ENCODE peak calls at places on chromosomes 1 and 21, in five cellular contexts. One of them, this sample, is unnamed. For H3K9me3 and H3K4me1, the result is how much of the 10 kb centered on the place peaks cover.

GRCh38 chr1:192609110-192610079 is 26.6 kb upstream of the RGS13 start:
- DNase-seq in cardiac muscle cell: no peak
- DNase-seq in pancreas: peak
- DNase-seq in hepatocyte: no peak
- DNase-seq in tibial nerve: peak
- DNase-seq in this sample: peak

GRCh38 chr21:37642493-37642892 is 273.8 kb downstream of the KCNJ6 start:
- DNase-seq in cardiac muscle cell: no peak
- DNase-seq in hepatocyte: peak
- DNase-seq in pancreas: no peak
- DNase-seq in tibial nerve: no peak
- DNase-seq in this sample: no peak

GRCh38 chr1:220887868-220888664 is 8.8 kb downstream of the HLX start:
- DNase-seq in hepatocyte: no peak
- DNase-seq in tibial nerve: no peak
- DNase-seq in cardiac muscle cell: no peak
- DNase-seq in pancreas: no peak
- DNase-seq in this sample: no peak

GRCh38 chr1:22844621-22845020 is 128.0 kb downstream of the LACTBL1 start:
- DNase-seq in pancreas: no peak
- DNase-seq in tibial nerve: no peak
- DNase-seq in hepatocyte: no peak
- DNase-seq in cardiac muscle cell: no peak
- DNase-seq in this sample: no peak

GRCh38 chr1:172727956-172728603 is 69.2 kb downstream of the FASLG start:
- DNase-seq in cardiac muscle cell: no peak
- DNase-seq in hepatocyte: no peak
- DNase-seq in tibial nerve: no peak
- DNase-seq in pancreas: no peak
- DNase-seq in this sample: no peak

GRCh38 chr1:116433283-116434257 is 60.5 kb downstream of the ATP1A1 start:
- DNase-seq in hepatocyte: no peak
- DNase-seq in pancreas: peak
- DNase-seq in cardiac muscle cell: peak
- DNase-seq in tibial nerve: no peak
- DNase-seq in this sample: no peak

GRCh38 chr1:207673399-207673798 is 28.5 kb downstream of the CR1L start:
- DNase-seq in tibial nerve: no peak
- DNase-seq in cardiac muscle cell: peak
- DNase-seq in hepatocyte: no peak
- DNase-seq in pancreas: no peak
- DNase-seq in this sample: no peak

GRCh38 chr1:240612811-240613210 is 856 bp upstream of the GREM2 start:
- DNase-seq in tibial nerve: no peak
- DNase-seq in cardiac muscle cell: no peak
- DNase-seq in pancreas: no peak
- DNase-seq in hepatocyte: no peak
- DNase-seq in this sample: no peak

GRCh38 chr1:198108646-198109045 is 48.2 kb upstream of the NEK7 start:
- DNase-seq in hepatocyte: no peak
- DNase-seq in cardiac muscle cell: no peak
- DNase-seq in tibial nerve: no peak
- DNase-seq in pancreas: no peak
- DNase-seq in this sample: no peak

GRCh38 chr1:9744106-9744799 is 79.5 kb downstream of the CLSTN1 start:
- DNase-seq in cardiac muscle cell: no peak
- DNase-seq in pancreas: no peak
- DNase-seq in tibial nerve: no peak
- DNase-seq in hepatocyte: no peak
- DNase-seq in this sample: no peak

GRCh38 chr1:177082855-177083741 is 81.4 kb downstream of the ASTN1 start:
- DNase-seq in hepatocyte: no peak
- DNase-seq in cardiac muscle cell: no peak
- DNase-seq in tibial nerve: peak
- DNase-seq in pancreas: no peak
- DNase-seq in this sample: no peak

GRCh38 chr1:228011721-228012311 is 5.0 kb downstream of the WNT3A start:
- DNase-seq in hepatocyte: no peak
- DNase-seq in cardiac muscle cell: no peak
- DNase-seq in pancreas: no peak
- DNase-seq in tibial nerve: no peak
- DNase-seq in this sample: peak

GRCh38 chr1:118115567-118116272 is 69.3 kb downstream of the SPAG17 start:
- DNase-seq in cardiac muscle cell: no peak
- DNase-seq in pancreas: no peak
- DNase-seq in hepatocyte: no peak
- DNase-seq in tibial nerve: no peak
- DNase-seq in this sample: no peak

GRCh38 chr1:219699870-219700269 is 87.0 kb upstream of the ZC3H11B start:
- DNase-seq in tibial nerve: no peak
- DNase-seq in pancreas: no peak
- DNase-seq in cardiac muscle cell: peak
- DNase-seq in hepatocyte: no peak
- DNase-seq in this sample: no peak

GRCh38 chr1:116367256-116367949 is 5.6 kb upstream of the ATP1A1 start:
- DNase-seq in tibial nerve: no peak
- DNase-seq in cardiac muscle cell: no peak
- DNase-seq in hepatocyte: no peak
- DNase-seq in pancreas: no peak
- DNase-seq in this sample: no peak

GRCh38 chr1:206658264-206658980 is 23.1 kb downstream of the DYRK3 start:
- DNase-seq in hepatocyte: peak
- DNase-seq in cardiac muscle cell: peak
- DNase-seq in tibial nerve: no peak
- DNase-seq in pancreas: no peak
- DNase-seq in this sample: no peak

GRCh38 chr1:155130272-155131006 is 2.8 kb downstream of the EFNA1 start:
- DNase-seq in hepatocyte: peak
- DNase-seq in pancreas: peak
- DNase-seq in cardiac muscle cell: no peak
- DNase-seq in tibial nerve: no peak
- DNase-seq in this sample: no peak

GRCh38 chr1:162906485-162906884 is 45.5 kb upstream of the CCDC190 start:
- DNase-seq in cardiac muscle cell: no peak
- DNase-seq in pancreas: no peak
- DNase-seq in tibial nerve: no peak
- DNase-seq in hepatocyte: no peak
- DNase-seq in this sample: no peak

GRCh38 chr1:223460566-223461189 is 67.5 kb downstream of the CCDC185 start:
- DNase-seq in cardiac muscle cell: no peak
- DNase-seq in hepatocyte: no peak
- DNase-seq in tibial nerve: no peak
- DNase-seq in pancreas: no peak
- DNase-seq in this sample: no peak

GRCh38 chr1:228765543-228765942 is 30.3 kb downstream of the RHOU start:
- DNase-seq in cardiac muscle cell: no peak
- DNase-seq in hepatocyte: no peak
- DNase-seq in tibial nerve: no peak
- DNase-seq in pancreas: peak
- DNase-seq in this sample: no peak

GRCh38 chr1:204335085-204335484 is 24.6 kb downstream of the PLEKHA6 start:
- DNase-seq in hepatocyte: no peak
- DNase-seq in cardiac muscle cell: peak
- DNase-seq in pancreas: no peak
- DNase-seq in tibial nerve: no peak
- DNase-seq in this sample: no peak

GRCh38 chr1:45895406-45895805 is 92.0 kb downstream of the MAST2 start:
- DNase-seq in pancreas: no peak
- DNase-seq in hepatocyte: no peak
- DNase-seq in tibial nerve: no peak
- DNase-seq in cardiac muscle cell: no peak
- DNase-seq in this sample: no peak

GRCh38 chr1:221724931-221725605 is 16.8 kb downstream of the DUSP10 start:
- DNase-seq in hepatocyte: no peak
- DNase-seq in tibial nerve: no peak
- DNase-seq in cardiac muscle cell: peak
- DNase-seq in pancreas: no peak
- DNase-seq in this sample: no peak

GRCh38 chr1:76198452-76198851 is 123.9 kb downstream of the ST6GALNAC3 start:
- DNase-seq in tibial nerve: no peak
- DNase-seq in cardiac muscle cell: peak
- DNase-seq in pancreas: no peak
- DNase-seq in hepatocyte: no peak
- DNase-seq in this sample: no peak

GRCh38 chr1:201582977-201583376 is 44.0 kb downstream of the NAV1 start:
- DNase-seq in hepatocyte: no peak
- DNase-seq in pancreas: no peak
- DNase-seq in cardiac muscle cell: no peak
- DNase-seq in tibial nerve: no peak
- DNase-seq in this sample: no peak

GRCh38 chr1:216910081-216910840 is 187.0 kb upstream of the ESRRG start:
- DNase-seq in tibial nerve: no peak
- DNase-seq in hepatocyte: no peak
- DNase-seq in pancreas: no peak
- DNase-seq in cardiac muscle cell: peak
- DNase-seq in this sample: no peak

GRCh38 chr1:181737056-181737455 is 253.7 kb downstream of the CACNA1E start:
- DNase-seq in pancreas: no peak
- DNase-seq in hepatocyte: no peak
- DNase-seq in tibial nerve: no peak
- DNase-seq in cardiac muscle cell: no peak
- DNase-seq in this sample: no peak

GRCh38 chr1:26597629-26598039 is 68.1 kb downstream of the RPS6KA1 start:
- DNase-seq in hepatocyte: peak
- DNase-seq in tibial nerve: no peak
- DNase-seq in cardiac muscle cell: peak
- DNase-seq in pancreas: no peak
- DNase-seq in this sample: no peak

GRCh38 chr1:85991261-85991660 is 165.3 kb downstream of the COL24A1 start:
- DNase-seq in hepatocyte: no peak
- DNase-seq in tibial nerve: no peak
- DNase-seq in cardiac muscle cell: no peak
- DNase-seq in pancreas: no peak
- DNase-seq in this sample: no peak

GRCh38 chr1:167612986-167613385 is 17.0 kb upstream of the RCSD1 start:
- DNase-seq in pancreas: no peak
- DNase-seq in cardiac muscle cell: no peak
- DNase-seq in hepatocyte: no peak
- DNase-seq in tibial nerve: no peak
- DNase-seq in this sample: no peak

GRCh38 chr1:119924948-119925898 is 28.9 kb upstream of the ADAM30 start:
- DNase-seq in cardiac muscle cell: no peak
- DNase-seq in hepatocyte: no peak
- DNase-seq in pancreas: no peak
- DNase-seq in tibial nerve: peak
- DNase-seq in this sample: no peak

GRCh38 chr1:25090707-25091422 is 141.4 kb downstream of the SYF2 start:
- DNase-seq in cardiac muscle cell: no peak
- DNase-seq in tibial nerve: no peak
- DNase-seq in hepatocyte: no peak
- DNase-seq in pancreas: no peak
- DNase-seq in this sample: no peak

DNA sequence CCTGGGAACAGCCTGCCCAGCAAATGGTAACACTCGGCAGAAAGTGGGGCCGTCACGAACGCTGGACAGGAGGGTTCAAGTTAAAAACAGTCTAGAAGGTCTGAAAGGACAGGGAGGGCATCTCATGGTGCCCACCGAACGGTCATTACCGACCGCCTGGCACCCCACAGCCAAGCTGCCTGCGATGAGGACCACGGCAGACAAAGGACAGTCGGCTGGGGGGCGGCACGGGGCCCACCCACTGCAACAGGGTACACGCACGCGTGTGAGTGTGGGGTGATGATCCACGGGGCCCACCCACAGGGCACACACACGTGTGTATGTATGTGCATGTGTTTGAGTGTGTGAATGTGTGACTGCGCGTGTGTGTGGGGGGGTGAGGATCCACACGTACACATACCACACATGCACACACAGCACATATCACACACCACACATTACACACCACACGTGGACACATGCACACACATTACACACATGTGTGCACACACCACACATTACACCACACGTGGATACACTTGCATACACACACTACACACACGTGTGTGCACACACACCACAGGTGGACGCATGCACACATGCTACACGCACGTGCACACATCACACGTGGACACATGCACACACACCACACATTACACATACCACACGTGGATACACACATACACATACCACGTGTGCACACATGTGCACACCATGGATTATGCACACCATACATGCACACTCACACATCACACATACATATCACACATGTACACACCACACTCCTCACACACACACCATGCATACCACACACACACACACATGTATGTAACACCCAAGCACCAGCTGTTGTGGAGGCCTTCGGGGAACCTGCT is 63.2 kb downstream of the SLC19A1 start:
- DNase-seq in hepatocyte: no peak
- DNase-seq in pancreas: no peak
- DNase-seq in cardiac muscle cell: no peak
- DNase-seq in tibial nerve: no peak
- DNase-seq in this sample: no peak
- H3K4me3 ChIP-seq in hepatocyte: no peak
- H3K4me3 ChIP-seq in pancreas: no peak
- H3K4me3 ChIP-seq in cardiac muscle cell: no peak
- H3K4me3 ChIP-seq in tibial nerve: no peak
- H3K4me3 ChIP-seq in this sample: no peak

DNA sequence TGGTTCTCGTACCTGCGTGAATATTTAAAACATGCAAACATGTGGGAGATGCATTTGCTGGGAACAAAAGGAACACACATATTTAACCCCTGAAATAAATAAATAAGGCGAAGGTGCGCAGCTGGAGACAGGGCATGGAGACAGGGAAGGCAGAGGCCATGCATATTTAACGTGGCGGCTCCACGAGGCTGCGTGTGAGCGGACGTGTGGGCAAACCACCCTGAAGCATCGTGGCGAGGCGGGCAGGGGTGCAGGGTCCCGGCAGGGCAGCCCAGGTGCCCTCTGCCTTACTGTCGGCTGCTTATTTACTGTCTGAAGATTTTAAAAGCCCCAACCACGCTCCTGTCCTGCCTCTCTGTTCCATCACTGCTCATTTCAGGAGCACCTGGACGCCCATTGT is 104.0 kb upstream of the ACTRT2 start:
- DNase-seq in pancreas: no peak
- DNase-seq in cardiac muscle cell: no peak
- DNase-seq in hepatocyte: no peak
- DNase-seq in tibial nerve: no peak
- DNase-seq in this sample: no peak
- H3K9me3 ChIP-seq in pancreas: under half
- H3K9me3 ChIP-seq in cardiac muscle cell: under half
- H3K9me3 ChIP-seq in hepatocyte: under half
- H3K9me3 ChIP-seq in tibial nerve: under half
- H3K9me3 ChIP-seq in this sample: under half

DNA sequence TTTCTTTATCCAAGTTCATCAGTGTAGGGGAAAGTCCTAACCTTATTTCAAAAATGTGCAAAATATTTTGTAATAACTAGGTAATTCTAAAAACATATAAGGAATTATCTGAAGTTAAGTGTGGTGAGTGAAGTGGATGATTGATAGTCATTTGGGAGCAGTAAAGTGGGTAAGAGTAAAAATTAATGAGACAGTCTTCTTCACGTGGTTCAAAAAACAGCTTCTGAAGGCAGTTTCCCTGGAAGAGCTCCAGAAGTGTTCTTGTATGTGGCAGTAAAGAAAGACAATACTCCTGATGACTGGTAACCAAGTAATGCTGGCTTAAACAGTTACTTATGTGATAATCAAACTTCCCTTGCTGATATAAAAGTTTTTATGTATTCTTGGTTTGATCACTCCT is 50.3 kb downstream of the LEPR start:
- DNase-seq in cardiac muscle cell: peak
- DNase-seq in tibial nerve: no peak
- DNase-seq in pancreas: no peak
- DNase-seq in hepatocyte: no peak
- DNase-seq in this sample: no peak
- H3K4me1 ChIP-seq in cardiac muscle cell: under half
- H3K4me1 ChIP-seq in tibial nerve: under half
- H3K4me1 ChIP-seq in pancreas: under half
- H3K4me1 ChIP-seq in hepatocyte: under half
- H3K4me1 ChIP-seq in this sample: under half

GRCh38 chr1:187871177-187871576 is 1042.4 kb downstream of the PLA2G4A start:
- DNase-seq in pancreas: no peak
- DNase-seq in hepatocyte: no peak
- DNase-seq in tibial nerve: no peak
- DNase-seq in cardiac muscle cell: peak
- DNase-seq in this sample: no peak
- H3K4me3 ChIP-seq in pancreas: no peak
- H3K4me3 ChIP-seq in hepatocyte: no peak
- H3K4me3 ChIP-seq in tibial nerve: no peak
- H3K4me3 ChIP-seq in cardiac muscle cell: no peak
- H3K4me3 ChIP-seq in this sample: no peak

This sample was measured in right atrium auricular region.